ENCODE peak calls at places on chromosomes 13 and 19, in ten cellular contexts. One of them, this sample, is unnamed.

GRCh38 chr19:36460046-36460445 is 29.3 kb downstream of the ZNF566 start:
- DNase-seq in hippocampal formation: no peak
- DNase-seq in body of pancreas: no peak
- DNase-seq in HS-5: no peak
- DNase-seq in GM12892: no peak
- DNase-seq in stimulated activated CD4-positive, alpha-beta T cell treated with anti-CD3 and anti-CD28 coated beads, Interleukin-4, amount 100 ng/mL, for 1 hour: no peak
- DNase-seq in A549: no peak
- DNase-seq in T-helper 2 cell treated with Interferon-gamma antibody and Interleukin-4, amounts not matched to agents 5 μg/mL and 100 μg/mL, for 36 hours: no peak
- DNase-seq in NCI-H1092 treated with DMSO at 0.1 percent for 48 hours: no peak
- DNase-seq in NAMALWA: no peak
- DNase-seq in this sample: no peak

GRCh38 chr19:40208602-40209001 is 9.6 kb downstream of the TTC9B start:
- DNase-seq in stimulated activated CD4-positive, alpha-beta T cell treated with anti-CD3 and anti-CD28 coated beads, Interleukin-4, amount 100 ng/mL, for 1 hour: no peak
- DNase-seq in NAMALWA: no peak
- DNase-seq in body of pancreas: no peak
- DNase-seq in NCI-H1092 treated with DMSO at 0.1 percent for 48 hours: no peak
- DNase-seq in hippocampal formation: no peak
- DNase-seq in HS-5: no peak
- DNase-seq in A549: no peak
- DNase-seq in T-helper 2 cell treated with Interferon-gamma antibody and Interleukin-4, amounts not matched to agents 5 μg/mL and 100 μg/mL, for 36 hours: no peak
- DNase-seq in GM12892: no peak
- DNase-seq in this sample: no peak

GRCh38 chr19:8367327-8368001 is 3.5 kb downstream of the ANGPTL4 start:
- DNase-seq in A549: no peak
- DNase-seq in NAMALWA: no peak
- DNase-seq in stimulated activated CD4-positive, alpha-beta T cell treated with anti-CD3 and anti-CD28 coated beads, Interleukin-4, amount 100 ng/mL, for 1 hour: no peak
- DNase-seq in NCI-H1092 treated with DMSO at 0.1 percent for 48 hours: peak; percentile 2
- DNase-seq in HS-5: no peak
- DNase-seq in GM12892: no peak
- DNase-seq in T-helper 2 cell treated with Interferon-gamma antibody and Interleukin-4, amounts not matched to agents 5 μg/mL and 100 μg/mL, for 36 hours: no peak
- DNase-seq in body of pancreas: peak; percentile 97
- DNase-seq in hippocampal formation: peak; percentile 66
- DNase-seq in this sample: no peak

GRCh38 chr13:71610876-71611275 is 256.1 kb downstream of the DACH1 start:
- DNase-seq in stimulated activated CD4-positive, alpha-beta T cell treated with anti-CD3 and anti-CD28 coated beads, Interleukin-4, amount 100 ng/mL, for 1 hour: no peak
- DNase-seq in hippocampal formation: no peak
- DNase-seq in body of pancreas: no peak
- DNase-seq in HS-5: no peak
- DNase-seq in A549: no peak
- DNase-seq in T-helper 2 cell treated with Interferon-gamma antibody and Interleukin-4, amounts not matched to agents 5 μg/mL and 100 μg/mL, for 36 hours: no peak
- DNase-seq in NCI-H1092 treated with DMSO at 0.1 percent for 48 hours: peak; percentile 25
- DNase-seq in NAMALWA: peak; percentile 83
- DNase-seq in GM12892: no peak
- DNase-seq in this sample: no peak

GRCh38 chr19:48997972-48998371 is 4.3 kb downstream of the RUVBL2 start:
- DNase-seq in T-helper 2 cell treated with Interferon-gamma antibody and Interleukin-4, amounts not matched to agents 5 μg/mL and 100 μg/mL, for 36 hours: peak; percentile 41
- DNase-seq in hippocampal formation: no peak
- DNase-seq in stimulated activated CD4-positive, alpha-beta T cell treated with anti-CD3 and anti-CD28 coated beads, Interleukin-4, amount 100 ng/mL, for 1 hour: peak; percentile 50
- DNase-seq in body of pancreas: peak; percentile 52
- DNase-seq in A549: peak; percentile 81
- DNase-seq in NAMALWA: peak; percentile 74
- DNase-seq in GM12892: no peak
- DNase-seq in NCI-H1092 treated with DMSO at 0.1 percent for 48 hours: no peak
- DNase-seq in HS-5: no peak
- DNase-seq in this sample: no peak

GRCh38 chr19:5805465-5806132 is 732 bp downstream of the NRTN start:
- DNase-seq in T-helper 2 cell treated with Interferon-gamma antibody and Interleukin-4, amounts not matched to agents 5 μg/mL and 100 μg/mL, for 36 hours: peak; percentile 40
- DNase-seq in GM12892: peak; percentile 53
- DNase-seq in A549: peak; percentile 81
- DNase-seq in body of pancreas: peak; percentile 87
- DNase-seq in stimulated activated CD4-positive, alpha-beta T cell treated with anti-CD3 and anti-CD28 coated beads, Interleukin-4, amount 100 ng/mL, for 1 hour: peak; percentile 70
- DNase-seq in HS-5: no peak
- DNase-seq in hippocampal formation: no peak
- DNase-seq in NAMALWA: peak; percentile 72
- DNase-seq in NCI-H1092 treated with DMSO at 0.1 percent for 48 hours: peak; percentile 62
- DNase-seq in this sample: peak; percentile 84

GRCh38 chr13:43776680-43777079 is 10.1 kb downstream of the ENOX1 start:
- DNase-seq in HS-5: no peak
- DNase-seq in NAMALWA: no peak
- DNase-seq in GM12892: no peak
- DNase-seq in hippocampal formation: no peak
- DNase-seq in A549: no peak
- DNase-seq in body of pancreas: no peak
- DNase-seq in T-helper 2 cell treated with Interferon-gamma antibody and Interleukin-4, amounts not matched to agents 5 μg/mL and 100 μg/mL, for 36 hours: no peak
- DNase-seq in NCI-H1092 treated with DMSO at 0.1 percent for 48 hours: no peak
- DNase-seq in stimulated activated CD4-positive, alpha-beta T cell treated with anti-CD3 and anti-CD28 coated beads, Interleukin-4, amount 100 ng/mL, for 1 hour: no peak
- DNase-seq in this sample: no peak

GRCh38 chr19:11949201-11949600 is 15.6 kb upstream of the ZNF763 start:
- DNase-seq in GM12892: no peak
- DNase-seq in hippocampal formation: no peak
- DNase-seq in A549: no peak
- DNase-seq in NAMALWA: peak; percentile 16
- DNase-seq in stimulated activated CD4-positive, alpha-beta T cell treated with anti-CD3 and anti-CD28 coated beads, Interleukin-4, amount 100 ng/mL, for 1 hour: no peak
- DNase-seq in HS-5: no peak
- DNase-seq in T-helper 2 cell treated with Interferon-gamma antibody and Interleukin-4, amounts not matched to agents 5 μg/mL and 100 μg/mL, for 36 hours: no peak
- DNase-seq in body of pancreas: no peak
- DNase-seq in NCI-H1092 treated with DMSO at 0.1 percent for 48 hours: no peak
- DNase-seq in this sample: no peak

GRCh38 chr13:101231751-101232428 is 184.4 kb downstream of the NALCN start:
- DNase-seq in T-helper 2 cell treated with Interferon-gamma antibody and Interleukin-4, amounts not matched to agents 5 μg/mL and 100 μg/mL, for 36 hours: no peak
- DNase-seq in A549: no peak
- DNase-seq in HS-5: no peak
- DNase-seq in NAMALWA: no peak
- DNase-seq in body of pancreas: no peak
- DNase-seq in stimulated activated CD4-positive, alpha-beta T cell treated with anti-CD3 and anti-CD28 coated beads, Interleukin-4, amount 100 ng/mL, for 1 hour: no peak
- DNase-seq in GM12892: no peak
- DNase-seq in NCI-H1092 treated with DMSO at 0.1 percent for 48 hours: no peak
- DNase-seq in hippocampal formation: no peak
- DNase-seq in this sample: no peak

GRCh38 chr13:95920485-95920884 is 132.7 kb downstream of the UGGT2 start:
- DNase-seq in NAMALWA: no peak
- DNase-seq in T-helper 2 cell treated with Interferon-gamma antibody and Interleukin-4, amounts not matched to agents 5 μg/mL and 100 μg/mL, for 36 hours: no peak
- DNase-seq in hippocampal formation: no peak
- DNase-seq in body of pancreas: no peak
- DNase-seq in GM12892: no peak
- DNase-seq in NCI-H1092 treated with DMSO at 0.1 percent for 48 hours: no peak
- DNase-seq in stimulated activated CD4-positive, alpha-beta T cell treated with anti-CD3 and anti-CD28 coated beads, Interleukin-4, amount 100 ng/mL, for 1 hour: no peak
- DNase-seq in A549: no peak
- DNase-seq in HS-5: no peak
- DNase-seq in this sample: no peak

GRCh38 chr19:33971073-33971472 is 174.4 kb downstream of the KCTD15 start:
- DNase-seq in HS-5: no peak
- DNase-seq in T-helper 2 cell treated with Interferon-gamma antibody and Interleukin-4, amounts not matched to agents 5 μg/mL and 100 μg/mL, for 36 hours: no peak
- DNase-seq in A549: no peak
- DNase-seq in body of pancreas: no peak
- DNase-seq in NCI-H1092 treated with DMSO at 0.1 percent for 48 hours: no peak
- DNase-seq in GM12892: no peak
- DNase-seq in hippocampal formation: no peak
- DNase-seq in stimulated activated CD4-positive, alpha-beta T cell treated with anti-CD3 and anti-CD28 coated beads, Interleukin-4, amount 100 ng/mL, for 1 hour: no peak
- DNase-seq in NAMALWA: no peak
- DNase-seq in this sample: no peak

GRCh38 chr19:46802152-46802551 is 13.8 kb upstream of the SLC1A5 start:
- DNase-seq in T-helper 2 cell treated with Interferon-gamma antibody and Interleukin-4, amounts not matched to agents 5 μg/mL and 100 μg/mL, for 36 hours: no peak
- DNase-seq in GM12892: no peak
- DNase-seq in body of pancreas: no peak
- DNase-seq in NCI-H1092 treated with DMSO at 0.1 percent for 48 hours: no peak
- DNase-seq in HS-5: no peak
- DNase-seq in NAMALWA: no peak
- DNase-seq in hippocampal formation: no peak
- DNase-seq in A549: no peak
- DNase-seq in stimulated activated CD4-positive, alpha-beta T cell treated with anti-CD3 and anti-CD28 coated beads, Interleukin-4, amount 100 ng/mL, for 1 hour: no peak
- DNase-seq in this sample: no peak

GRCh38 chr13:29556742-29557141 is 38.7 kb downstream of the SLC7A1 start:
- DNase-seq in body of pancreas: no peak
- DNase-seq in A549: no peak
- DNase-seq in GM12892: no peak
- DNase-seq in T-helper 2 cell treated with Interferon-gamma antibody and Interleukin-4, amounts not matched to agents 5 μg/mL and 100 μg/mL, for 36 hours: no peak
- DNase-seq in NAMALWA: no peak
- DNase-seq in NCI-H1092 treated with DMSO at 0.1 percent for 48 hours: no peak
- DNase-seq in stimulated activated CD4-positive, alpha-beta T cell treated with anti-CD3 and anti-CD28 coated beads, Interleukin-4, amount 100 ng/mL, for 1 hour: no peak
- DNase-seq in HS-5: no peak
- DNase-seq in hippocampal formation: no peak
- DNase-seq in this sample: no peak

GRCh38 chr19:51097166-51097736 is 11.0 kb downstream of the CTU1 start:
- DNase-seq in hippocampal formation: no peak
- DNase-seq in stimulated activated CD4-positive, alpha-beta T cell treated with anti-CD3 and anti-CD28 coated beads, Interleukin-4, amount 100 ng/mL, for 1 hour: peak; percentile 75
- DNase-seq in GM12892: peak; percentile 76
- DNase-seq in HS-5: no peak
- DNase-seq in body of pancreas: peak; percentile 71
- DNase-seq in NAMALWA: peak; percentile 61
- DNase-seq in T-helper 2 cell treated with Interferon-gamma antibody and Interleukin-4, amounts not matched to agents 5 μg/mL and 100 μg/mL, for 36 hours: peak; percentile 49
- DNase-seq in NCI-H1092 treated with DMSO at 0.1 percent for 48 hours: no peak
- DNase-seq in A549: peak; percentile 73
- DNase-seq in this sample: peak; percentile 50

GRCh38 chr19:18886972-18887371 is 9.0 kb downstream of the CERS1 start:
- DNase-seq in A549: no peak
- DNase-seq in T-helper 2 cell treated with Interferon-gamma antibody and Interleukin-4, amounts not matched to agents 5 μg/mL and 100 μg/mL, for 36 hours: no peak
- DNase-seq in body of pancreas: no peak
- DNase-seq in HS-5: no peak
- DNase-seq in GM12892: no peak
- DNase-seq in NAMALWA: no peak
- DNase-seq in hippocampal formation: no peak
- DNase-seq in NCI-H1092 treated with DMSO at 0.1 percent for 48 hours: no peak
- DNase-seq in stimulated activated CD4-positive, alpha-beta T cell treated with anti-CD3 and anti-CD28 coated beads, Interleukin-4, amount 100 ng/mL, for 1 hour: no peak
- DNase-seq in this sample: no peak